ENCODE peak calls at places on chromosome 22, in nine cellular contexts. One of them, this sample, is unnamed.

GRCh38 chr22:24200616-24201212 is 19.4 kb downstream of the SUSD2 start:
- DNase-seq in OCI-LY7: no peak
- DNase-seq in fibroblast of mammary gland: peak; percentile 64
- DNase-seq in CD8-positive, alpha-beta T cell: no peak
- DNase-seq in endothelial cell: no peak
- DNase-seq in fibroblast of lung: peak; percentile 19
- DNase-seq in fibroblast of the aortic adventitia: peak; percentile 74
- DNase-seq in CD4-positive, alpha-beta T cell: no peak
- DNase-seq in sigmoid colon: no peak
- DNase-seq in this sample: no peak

GRCh38 chr22:17742528-17742902 is 31.8 kb downstream of the BID start:
- DNase-seq in sigmoid colon: peak; percentile 77
- DNase-seq in fibroblast of lung: peak; percentile 69
- DNase-seq in fibroblast of mammary gland: peak; percentile 79
- DNase-seq in fibroblast of the aortic adventitia: peak; percentile 66
- DNase-seq in endothelial cell: peak; percentile 85
- DNase-seq in CD8-positive, alpha-beta T cell: peak; percentile 73
- DNase-seq in OCI-LY7: peak; percentile 87
- DNase-seq in CD4-positive, alpha-beta T cell: peak; percentile 51
- DNase-seq in this sample: peak; percentile 93

GRCh38 chr22:43128928-43129424 is 14.2 kb downstream of the MCAT start:
- DNase-seq in CD8-positive, alpha-beta T cell: no peak
- DNase-seq in fibroblast of lung: no peak
- DNase-seq in CD4-positive, alpha-beta T cell: no peak
- DNase-seq in endothelial cell: no peak
- DNase-seq in OCI-LY7: peak; percentile 88
- DNase-seq in fibroblast of the aortic adventitia: no peak
- DNase-seq in fibroblast of mammary gland: no peak
- DNase-seq in sigmoid colon: no peak
- DNase-seq in this sample: peak; percentile 56

GRCh38 chr22:39414886-39415285 is 15.3 kb downstream of the TAB1 start:
- DNase-seq in endothelial cell: no peak
- DNase-seq in sigmoid colon: no peak
- DNase-seq in CD8-positive, alpha-beta T cell: no peak
- DNase-seq in OCI-LY7: no peak
- DNase-seq in fibroblast of mammary gland: no peak
- DNase-seq in fibroblast of lung: no peak
- DNase-seq in CD4-positive, alpha-beta T cell: no peak
- DNase-seq in fibroblast of the aortic adventitia: no peak
- DNase-seq in this sample: no peak

GRCh38 chr22:24824915-24825314 is 18.9 kb downstream of the SGSM1 start:
- DNase-seq in sigmoid colon: no peak
- DNase-seq in endothelial cell: no peak
- DNase-seq in OCI-LY7: no peak
- DNase-seq in CD4-positive, alpha-beta T cell: no peak
- DNase-seq in fibroblast of mammary gland: no peak
- DNase-seq in fibroblast of the aortic adventitia: no peak
- DNase-seq in CD8-positive, alpha-beta T cell: no peak
- DNase-seq in fibroblast of lung: no peak
- DNase-seq in this sample: no peak

GRCh38 chr22:24431309-24432034 is 4.1 kb downstream of the ADORA2A start:
- DNase-seq in OCI-LY7: no peak
- DNase-seq in fibroblast of the aortic adventitia: no peak
- DNase-seq in endothelial cell: no peak
- DNase-seq in CD8-positive, alpha-beta T cell: no peak
- DNase-seq in sigmoid colon: peak; percentile 50
- DNase-seq in fibroblast of lung: no peak
- DNase-seq in CD4-positive, alpha-beta T cell: no peak
- DNase-seq in fibroblast of mammary gland: no peak
- DNase-seq in this sample: no peak

GRCh38 chr22:48259991-48260670 is 1497.7 kb downstream of the TBC1D22A start:
- DNase-seq in CD8-positive, alpha-beta T cell: no peak
- DNase-seq in OCI-LY7: no peak
- DNase-seq in fibroblast of the aortic adventitia: no peak
- DNase-seq in CD4-positive, alpha-beta T cell: no peak
- DNase-seq in endothelial cell: no peak
- DNase-seq in sigmoid colon: no peak
- DNase-seq in fibroblast of mammary gland: no peak
- DNase-seq in fibroblast of lung: no peak
- DNase-seq in this sample: no peak

GRCh38 chr22:46737976-46738641 is at the start of gene CERK:
- DNase-seq in OCI-LY7: peak; percentile 58
- DNase-seq in fibroblast of mammary gland: peak; percentile 33
- DNase-seq in fibroblast of the aortic adventitia: peak; percentile 63
- DNase-seq in sigmoid colon: peak; percentile 92
- DNase-seq in CD8-positive, alpha-beta T cell: peak; percentile 76
- DNase-seq in fibroblast of lung: peak; percentile 76
- DNase-seq in CD4-positive, alpha-beta T cell: peak; percentile 64
- DNase-seq in endothelial cell: peak; percentile 56
- DNase-seq in this sample: peak; percentile 93

GRCh38 chr22:43919106-43919965 is 4.3 kb upstream of the PNPLA3 start:
- DNase-seq in fibroblast of mammary gland: peak; percentile 65
- DNase-seq in CD8-positive, alpha-beta T cell: no peak
- DNase-seq in OCI-LY7: no peak
- DNase-seq in fibroblast of lung: peak; percentile 34
- DNase-seq in sigmoid colon: no peak
- DNase-seq in endothelial cell: no peak
- DNase-seq in fibroblast of the aortic adventitia: peak; percentile 33
- DNase-seq in CD4-positive, alpha-beta T cell: no peak
- DNase-seq in this sample: no peak

GRCh38 chr22:38302906-38303305 is 14.3 kb downstream of the CSNK1E start:
- DNase-seq in fibroblast of lung: no peak
- DNase-seq in sigmoid colon: no peak
- DNase-seq in fibroblast of mammary gland: no peak
- DNase-seq in CD8-positive, alpha-beta T cell: no peak
- DNase-seq in CD4-positive, alpha-beta T cell: no peak
- DNase-seq in OCI-LY7: no peak
- DNase-seq in endothelial cell: no peak
- DNase-seq in fibroblast of the aortic adventitia: no peak
- DNase-seq in this sample: no peak

GRCh38 chr22:38303974-38304373 is 13.3 kb downstream of the CSNK1E start:
- DNase-seq in fibroblast of lung: no peak
- DNase-seq in CD8-positive, alpha-beta T cell: no peak
- DNase-seq in endothelial cell: no peak
- DNase-seq in fibroblast of the aortic adventitia: no peak
- DNase-seq in sigmoid colon: no peak
- DNase-seq in fibroblast of mammary gland: no peak
- DNase-seq in CD4-positive, alpha-beta T cell: no peak
- DNase-seq in OCI-LY7: no peak
- DNase-seq in this sample: no peak

GRCh38 chr22:38304526-38304925 is 12.7 kb downstream of the CSNK1E start:
- DNase-seq in fibroblast of mammary gland: peak; percentile 54
- DNase-seq in fibroblast of the aortic adventitia: peak; percentile 26
- DNase-seq in OCI-LY7: no peak
- DNase-seq in sigmoid colon: no peak
- DNase-seq in CD8-positive, alpha-beta T cell: no peak
- DNase-seq in CD4-positive, alpha-beta T cell: no peak
- DNase-seq in endothelial cell: no peak
- DNase-seq in fibroblast of lung: no peak
- DNase-seq in this sample: no peak

GRCh38 chr22:38308791-38309498 is 8.3 kb downstream of the CSNK1E start:
- DNase-seq in fibroblast of mammary gland: no peak
- DNase-seq in CD8-positive, alpha-beta T cell: no peak
- DNase-seq in OCI-LY7: no peak
- DNase-seq in sigmoid colon: no peak
- DNase-seq in fibroblast of lung: no peak
- DNase-seq in endothelial cell: no peak
- DNase-seq in CD4-positive, alpha-beta T cell: no peak
- DNase-seq in fibroblast of the aortic adventitia: no peak
- DNase-seq in this sample: no peak

GRCh38 chr22:38305481-38306448 is 11.5 kb downstream of the CSNK1E start:
- DNase-seq in fibroblast of the aortic adventitia: peak; percentile 72
- DNase-seq in sigmoid colon: no peak
- DNase-seq in endothelial cell: no peak
- DNase-seq in OCI-LY7: peak; percentile 73
- DNase-seq in fibroblast of mammary gland: peak; percentile 77
- DNase-seq in CD4-positive, alpha-beta T cell: no peak
- DNase-seq in CD8-positive, alpha-beta T cell: peak; percentile 42
- DNase-seq in fibroblast of lung: peak; percentile 57
- DNase-seq in this sample: peak; percentile 82
- TF ChIP-seq CTCF in fibroblast of the aortic adventitia: no peak
- TF ChIP-seq CTCF in sigmoid colon: no peak
- TF ChIP-seq CTCF in endothelial cell: no peak
- TF ChIP-seq CTCF in OCI-LY7: peak; percentile 61
- TF ChIP-seq CTCF in fibroblast of mammary gland: no peak
- TF ChIP-seq CTCF in CD4-positive, alpha-beta T cell: no peak
- TF ChIP-seq CTCF in CD8-positive, alpha-beta T cell: no peak
- TF ChIP-seq CTCF in fibroblast of lung: no peak
- TF ChIP-seq CTCF in this sample: peak; percentile 9

GRCh38 chr22:36568846-36569245 is 39.9 kb upstream of the EIF3D start:
- DNase-seq in OCI-LY7: no peak
- DNase-seq in fibroblast of lung: no peak
- DNase-seq in CD8-positive, alpha-beta T cell: no peak
- DNase-seq in endothelial cell: no peak
- DNase-seq in fibroblast of the aortic adventitia: no peak
- DNase-seq in fibroblast of mammary gland: no peak
- DNase-seq in sigmoid colon: no peak
- DNase-seq in CD4-positive, alpha-beta T cell: no peak
- DNase-seq in this sample: no peak

GRCh38 chr22:36566720-36567119 is 37.8 kb upstream of the EIF3D start:
- DNase-seq in fibroblast of lung: no peak
- DNase-seq in CD4-positive, alpha-beta T cell: no peak
- DNase-seq in OCI-LY7: no peak
- DNase-seq in fibroblast of the aortic adventitia: no peak
- DNase-seq in sigmoid colon: no peak
- DNase-seq in CD8-positive, alpha-beta T cell: no peak
- DNase-seq in endothelial cell: no peak
- DNase-seq in fibroblast of mammary gland: no peak
- DNase-seq in this sample: no peak

GRCh38 chr22:36571991-36572390 is 43.0 kb upstream of the EIF3D start:
- DNase-seq in CD4-positive, alpha-beta T cell: no peak
- DNase-seq in OCI-LY7: no peak
- DNase-seq in fibroblast of the aortic adventitia: no peak
- DNase-seq in endothelial cell: no peak
- DNase-seq in fibroblast of mammary gland: no peak
- DNase-seq in fibroblast of lung: no peak
- DNase-seq in sigmoid colon: no peak
- DNase-seq in CD8-positive, alpha-beta T cell: no peak
- DNase-seq in this sample: no peak

GRCh38 chr22:36573815-36574350 is 44.9 kb upstream of the EIF3D start:
- DNase-seq in fibroblast of lung: no peak
- DNase-seq in CD8-positive, alpha-beta T cell: no peak
- DNase-seq in fibroblast of mammary gland: no peak
- DNase-seq in CD4-positive, alpha-beta T cell: no peak
- DNase-seq in sigmoid colon: no peak
- DNase-seq in fibroblast of the aortic adventitia: no peak
- DNase-seq in endothelial cell: no peak
- DNase-seq in OCI-LY7: no peak
- DNase-seq in this sample: no peak

DNA sequence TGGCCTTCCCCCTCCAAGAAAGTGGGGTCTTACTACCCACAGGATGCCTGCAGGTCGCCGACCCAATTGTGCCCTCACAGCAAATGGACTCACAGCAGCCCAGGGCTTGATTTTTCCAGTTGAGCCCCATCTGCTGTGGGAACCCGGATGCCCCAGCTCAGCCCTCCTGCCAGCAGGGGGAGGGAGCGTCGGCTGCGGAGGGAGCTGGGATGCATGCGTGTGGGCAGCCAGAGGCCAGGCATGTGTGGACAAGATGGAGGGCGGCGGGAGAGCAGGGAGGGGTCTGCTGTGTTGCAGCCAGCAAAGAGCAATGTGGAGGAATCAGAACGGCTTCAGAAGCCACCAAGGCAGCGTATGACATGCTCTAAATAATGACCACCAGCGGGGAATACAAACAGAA is 41.0 kb upstream of the EIF3D start:
- DNase-seq in sigmoid colon: no peak
- DNase-seq in OCI-LY7: no peak
- DNase-seq in fibroblast of mammary gland: peak; percentile 36
- DNase-seq in endothelial cell: peak; percentile 50
- DNase-seq in CD4-positive, alpha-beta T cell: no peak
- DNase-seq in fibroblast of the aortic adventitia: peak; percentile 11
- DNase-seq in CD8-positive, alpha-beta T cell: no peak
- DNase-seq in fibroblast of lung: peak; percentile 16
- DNase-seq in this sample: no peak
- TF ChIP-seq CTCF in sigmoid colon: no peak
- TF ChIP-seq CTCF in OCI-LY7: no peak
- TF ChIP-seq CTCF in fibroblast of mammary gland: peak; percentile 58
- TF ChIP-seq CTCF in endothelial cell: peak; percentile 18
- TF ChIP-seq CTCF in CD4-positive, alpha-beta T cell: no peak
- TF ChIP-seq CTCF in fibroblast of the aortic adventitia: peak; percentile 44
- TF ChIP-seq CTCF in CD8-positive, alpha-beta T cell: no peak
- TF ChIP-seq CTCF in fibroblast of lung: peak; percentile 51
- TF ChIP-seq CTCF in this sample: no peak

DNA sequence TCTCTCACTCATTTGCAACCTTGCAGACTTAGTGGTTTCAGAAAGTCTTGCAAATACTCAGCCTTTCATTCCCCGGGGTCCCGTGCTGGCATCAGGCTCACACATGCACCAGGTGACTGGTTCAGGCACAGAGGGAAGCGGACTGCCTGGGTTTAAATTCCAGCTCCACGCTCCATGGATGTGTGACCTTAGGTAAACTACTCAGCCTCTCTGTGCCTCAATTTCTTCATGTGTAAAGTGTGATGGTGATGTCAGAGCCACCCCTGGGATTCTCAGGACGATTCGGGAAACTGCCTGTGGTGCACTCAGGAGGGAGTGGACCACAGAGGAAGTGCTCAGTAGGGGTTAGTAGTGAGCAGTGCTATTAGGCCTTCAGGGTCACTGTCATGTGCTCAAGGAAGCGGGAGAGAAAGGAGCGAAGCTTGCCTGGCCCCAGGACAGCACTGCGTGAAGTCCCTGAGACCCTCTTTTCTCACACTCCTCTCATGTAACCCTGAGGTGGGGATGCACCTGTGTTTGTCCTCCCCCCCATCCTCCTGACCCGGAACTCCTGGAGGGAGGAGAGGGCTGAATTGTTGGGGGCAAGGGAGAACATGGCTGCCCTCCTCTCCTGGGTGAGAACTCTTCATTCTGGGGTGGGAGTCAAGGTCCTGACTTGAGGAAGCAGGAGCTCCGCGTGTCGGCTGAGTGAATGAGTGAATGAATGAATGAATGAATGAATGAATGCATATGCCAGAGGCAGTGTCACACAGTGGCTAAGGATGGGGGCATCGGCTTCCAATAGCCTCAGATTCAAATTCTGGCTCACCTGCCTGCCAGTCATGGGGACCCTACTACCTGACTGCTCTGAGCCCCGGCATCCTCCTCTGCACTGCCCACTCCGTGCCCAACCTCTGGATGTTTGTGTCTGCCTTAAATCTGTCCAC is 14.4 kb upstream of the UPK3A start:
- DNase-seq in CD4-positive, alpha-beta T cell: no peak
- DNase-seq in endothelial cell: no peak
- DNase-seq in fibroblast of mammary gland: no peak
- DNase-seq in sigmoid colon: no peak
- DNase-seq in CD8-positive, alpha-beta T cell: no peak
- DNase-seq in OCI-LY7: no peak
- DNase-seq in fibroblast of the aortic adventitia: no peak
- DNase-seq in fibroblast of lung: no peak
- DNase-seq in this sample: no peak
- TF ChIP-seq CTCF in CD4-positive, alpha-beta T cell: no peak
- TF ChIP-seq CTCF in endothelial cell: no peak
- TF ChIP-seq CTCF in fibroblast of mammary gland: no peak
- TF ChIP-seq CTCF in sigmoid colon: no peak
- TF ChIP-seq CTCF in CD8-positive, alpha-beta T cell: no peak
- TF ChIP-seq CTCF in OCI-LY7: no peak
- TF ChIP-seq CTCF in fibroblast of the aortic adventitia: no peak
- TF ChIP-seq CTCF in fibroblast of lung: no peak
- TF ChIP-seq CTCF in this sample: no peak

GRCh38 chr22:32355760-32356159 is 1.9 kb upstream of the RFPL3 start:
- DNase-seq in fibroblast of the aortic adventitia: no peak
- DNase-seq in fibroblast of mammary gland: no peak
- DNase-seq in OCI-LY7: peak; percentile 22
- DNase-seq in CD4-positive, alpha-beta T cell: no peak
- DNase-seq in fibroblast of lung: no peak
- DNase-seq in sigmoid colon: no peak
- DNase-seq in CD8-positive, alpha-beta T cell: no peak
- DNase-seq in endothelial cell: no peak
- DNase-seq in this sample: no peak
- TF ChIP-seq CTCF in fibroblast of the aortic adventitia: no peak
- TF ChIP-seq CTCF in fibroblast of mammary gland: no peak
- TF ChIP-seq CTCF in OCI-LY7: peak; percentile 33
- TF ChIP-seq CTCF in CD4-positive, alpha-beta T cell: no peak
- TF ChIP-seq CTCF in fibroblast of lung: no peak
- TF ChIP-seq CTCF in sigmoid colon: no peak
- TF ChIP-seq CTCF in CD8-positive, alpha-beta T cell: no peak
- TF ChIP-seq CTCF in endothelial cell: no peak
- TF ChIP-seq CTCF in this sample: no peak

This sample was measured in GM20000.